ENCODE peak calls at places on chromosomes 13 and 19, in eight cellular contexts. O is IMR-90, H is astrocyte, S is prostate gland, W is uterus, G is cardiac muscle cell, R is left ventricle myocardium inferior, Z is psoas muscle. V is an unnamed sample.

GRCh38 chr13:40130871-40131636 is 475.6 kb downstream of the COG6 start:
- DNase-seq in O (no peak), R (no peak), S (no peak), W (peak), Z (no peak), G (peak), H (peak), V (no peak)

GRCh38 chr13:27375686-27376326 is 48.6 kb upstream of the GTF3A start:
- DNase-seq in O (peak), S (peak), R (peak), Z (peak), G (peak), H (peak), W (peak), V (peak)

GRCh38 chr13:111117289-111117688 is 2.2 kb downstream of the ARHGEF7 start:
- DNase-seq in H (no peak), O (no peak), W (no peak), G (no peak), Z (no peak), S (no peak), R (no peak), V (no peak)

GRCh38 chr19:6533746-6534418 is 3.1 kb downstream of the TNFSF9 start:
- DNase-seq in W (no peak), G (no peak), H (no peak), O (no peak), Z (no peak), S (no peak), R (no peak), V (no peak)

GRCh38 chr13:51258612-51259358 is 36.6 kb downstream of the FAM124A start:
- DNase-seq in W (no peak), H (no peak), G (no peak), R (no peak), Z (no peak), O (no peak), S (no peak), V (no peak)

GRCh38 chr19:1249298-1249989 is 1.1 kb downstream of the MIDN start:
- DNase-seq in G (peak), R (peak), W (peak), S (peak), O (peak), Z (peak), H (peak), V (peak)

GRCh38 chr19:5698635-5699422 is 8.7 kb downstream of the RPL36 start:
- DNase-seq in Z (no peak), R (no peak), W (no peak), G (no peak), S (no peak), O (no peak), H (no peak), V (no peak)

GRCh38 chr13:76829572-76830327 is 56.5 kb downstream of the KCTD12 start:
- DNase-seq in H (peak), Z (peak), W (peak), S (no peak), R (peak), O (no peak), G (peak), V (no peak)

GRCh38 chr13:59441596-59442280 is 722.0 kb downstream of the DIAPH3 start:
- DNase-seq in W (no peak), S (no peak), R (no peak), H (no peak), O (no peak), G (no peak), Z (no peak), V (no peak)

GRCh38 chr13:87128006-87128405 is 543.2 kb upstream of the SLITRK5 start:
- DNase-seq in Z (no peak), O (peak), W (no peak), R (no peak), H (peak), G (peak), S (no peak), V (no peak)

GRCh38 chr19:42345191-42345812 is 19.9 kb downstream of the MEGF8 start:
- DNase-seq in S (no peak), R (no peak), Z (no peak), G (peak), O (peak), H (no peak), W (no peak), V (no peak)

GRCh38 chr19:42344336-42344893 is 19.0 kb downstream of the MEGF8 start:
- DNase-seq in O (no peak), S (no peak), G (no peak), W (no peak), Z (no peak), H (no peak), R (no peak), V (no peak)

GRCh38 chr19:42348211-42348610 is 22.8 kb downstream of the MEGF8 start:
- DNase-seq in G (no peak), R (no peak), Z (no peak), H (no peak), S (no peak), O (no peak), W (no peak), V (no peak)

DNA sequence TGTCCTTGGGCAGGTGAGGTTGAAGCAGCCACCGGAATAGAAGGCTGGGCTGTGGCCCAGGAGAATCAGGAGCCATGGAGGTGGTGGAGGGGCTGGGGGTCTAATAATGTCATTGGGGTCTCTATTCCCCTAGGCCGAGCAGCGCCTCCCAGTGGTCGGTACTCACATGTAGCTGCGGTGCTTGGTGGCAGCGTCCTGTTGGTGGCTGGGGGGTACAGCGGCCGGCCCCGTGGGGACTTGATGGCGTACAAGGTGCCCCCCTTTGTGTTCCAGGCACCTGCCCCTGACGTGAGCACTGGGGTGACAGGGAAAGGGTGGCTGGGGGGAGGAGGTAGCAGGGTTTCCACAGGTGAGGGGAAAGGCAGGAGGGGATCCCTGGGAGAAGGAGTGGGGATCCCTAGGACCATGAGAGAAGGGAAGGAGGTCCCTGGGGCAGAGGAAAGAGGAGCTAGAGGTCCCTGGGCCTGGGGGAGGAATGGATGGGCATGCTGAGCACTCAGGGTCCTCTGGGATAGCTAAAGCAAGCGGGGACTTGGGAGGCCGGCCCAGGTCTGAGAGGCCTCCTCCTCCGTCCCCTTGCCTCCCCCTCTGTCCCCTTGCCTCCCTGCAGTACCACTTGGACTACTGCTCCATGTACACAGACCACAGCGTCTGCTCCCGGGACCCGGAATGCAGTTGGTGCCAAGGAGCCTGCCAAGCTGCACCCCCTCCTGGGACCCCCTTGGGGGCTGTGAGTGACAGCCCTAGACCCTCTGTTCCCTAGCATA is 18.1 kb downstream of the MEGF8 start:
- DNase-seq in W (no peak), Z (no peak), S (no peak), R (no peak), G (no peak), O (no peak), H (no peak), V (no peak)
- TF ChIP-seq CTCF in W (no peak), Z (no peak), S (no peak), R (no peak), G (no peak), O (peak), H (no peak), V (no peak)

GRCh38 chr19:47430041-47430802 is 10.9 kb upstream of the MEIS3 start:
- DNase-seq in G (peak), Z (no peak), R (no peak), S (peak), H (peak), O (peak), W (no peak), V (peak)

GRCh38 chr19:47427241-47428176 is 8.2 kb upstream of the MEIS3 start:
- DNase-seq in W (peak), O (peak), S (peak), R (peak), G (peak), Z (no peak), H (peak), V (peak)

GRCh38 chr19:47432091-47432490 is 12.8 kb upstream of the MEIS3 start:
- DNase-seq in S (no peak), O (no peak), R (no peak), H (no peak), Z (no peak), G (no peak), W (no peak), V (no peak)

GRCh38 chr19:47429140-47429793 is 9.9 kb upstream of the MEIS3 start:
- DNase-seq in S (no peak), W (no peak), H (no peak), O (no peak), G (no peak), R (no peak), Z (no peak), V (no peak)

DNA sequence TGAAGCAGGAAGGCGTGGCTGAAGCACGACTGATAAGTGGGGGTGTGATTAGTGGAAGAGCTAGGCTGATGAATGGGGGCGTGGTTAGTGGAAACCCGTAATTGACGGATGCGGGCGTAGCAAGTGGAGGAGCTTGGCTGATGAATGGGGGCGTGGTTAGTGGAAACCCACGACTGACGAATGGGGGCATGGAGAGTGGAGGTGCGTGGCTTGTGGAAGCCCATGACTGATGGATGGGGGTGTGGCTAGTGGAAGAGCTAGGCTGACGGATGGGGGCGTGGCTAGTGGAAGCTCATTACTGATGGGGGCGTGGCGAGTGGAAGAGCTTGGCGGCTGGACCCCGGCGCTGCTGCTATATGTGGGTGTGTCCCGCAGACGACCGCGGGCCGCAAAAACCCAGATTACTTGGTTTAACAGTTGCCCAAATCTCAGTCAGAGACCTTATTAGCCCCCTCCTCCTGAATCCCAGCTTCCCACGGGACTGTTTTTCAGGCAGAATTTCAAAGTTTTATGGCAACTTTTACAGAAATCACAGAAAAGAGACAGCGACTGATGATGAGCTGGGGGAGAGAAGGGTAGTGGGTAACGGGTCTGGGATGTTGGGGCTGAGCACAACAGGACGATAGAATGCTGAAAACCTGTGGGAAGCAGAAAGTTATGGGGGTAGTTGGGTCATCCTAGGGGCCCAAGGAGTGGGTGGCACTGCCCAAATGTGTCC is 9.0 kb upstream of the MEIS3 start:
- DNase-seq in R (peak), H (peak), W (peak), O (peak), S (peak), G (peak), Z (peak), V (peak)
- H3K4me3 ChIP-seq in R (peak), H (peak), W (no peak), O (peak), S (no peak), G (peak), Z (no peak), V (no peak)

DNA sequence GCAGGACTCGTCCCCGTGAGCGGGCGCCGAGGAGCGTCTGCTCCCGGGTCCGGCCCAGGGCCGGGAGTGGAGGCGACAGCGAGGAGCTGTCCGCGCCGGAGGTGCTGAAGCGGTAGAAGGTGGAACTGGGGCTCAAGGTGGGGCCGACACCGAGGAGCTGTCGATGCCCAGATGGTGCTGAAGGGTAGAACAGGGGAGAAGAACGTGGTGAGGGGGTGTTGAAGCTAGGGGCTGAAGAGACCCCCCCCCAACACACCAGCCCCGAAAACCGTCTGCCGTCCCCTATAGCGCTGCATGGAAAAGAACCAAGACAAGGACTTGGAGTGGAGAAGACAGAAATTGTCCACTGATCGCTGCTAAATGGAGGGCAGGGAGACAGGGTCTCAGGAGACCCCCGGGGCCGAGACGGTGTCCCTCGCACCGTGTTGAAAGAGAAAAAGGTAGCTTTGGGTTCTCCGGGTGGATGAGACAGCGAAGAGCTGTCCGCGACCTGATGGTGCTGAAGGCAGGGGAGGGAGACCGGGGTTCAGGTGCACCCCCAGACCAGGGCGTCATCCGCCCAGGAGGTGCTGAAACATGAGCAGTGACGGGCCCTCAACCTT is 7.1 kb upstream of the PDE4C start:
- DNase-seq in W (no peak), Z (peak), R (no peak), S (no peak), H (peak), G (peak), O (peak), V (no peak)
- TF ChIP-seq CTCF in W (no peak), Z (no peak), R (no peak), S (no peak), H (no peak), G (no peak), O (no peak), V (no peak)

DNA sequence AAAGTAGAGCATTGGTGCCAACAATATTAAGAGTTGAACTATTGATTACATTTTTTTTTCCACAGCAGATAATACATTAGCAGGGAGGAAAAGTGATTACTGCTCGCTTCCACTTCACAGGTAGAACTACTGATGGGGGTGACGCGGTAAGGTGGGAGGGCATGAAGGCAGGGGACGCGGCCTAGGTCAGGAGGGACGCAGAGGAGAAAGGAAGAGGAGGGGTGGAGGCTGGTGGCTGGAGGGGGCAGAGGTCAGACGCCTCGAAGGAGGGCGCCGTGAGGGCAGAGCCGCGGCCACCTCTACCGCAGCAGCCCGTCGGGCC is 287 bp upstream of the B3GLCT start:
- DNase-seq in R (no peak), S (no peak), G (no peak), W (no peak), H (no peak), O (no peak), Z (no peak), V (no peak)
- H3K4me3 ChIP-seq in R (peak), S (peak), G (peak), W (peak), H (peak), O (peak), Z (peak), V (peak)

GRCh38 chr13:36839981-36840380 is 21.0 kb downstream of the RFXAP start:
- DNase-seq in G (no peak), S (no peak), W (no peak), R (no peak), H (no peak), Z (no peak), O (no peak), V (no peak)

GRCh38 chr13:36839281-36839680 is 20.3 kb downstream of the RFXAP start:
- DNase-seq in W (no peak), R (no peak), S (no peak), G (no peak), Z (no peak), O (no peak), H (no peak), V (no peak)

GRCh38 chr13:36840718-36841250 is 21.8 kb downstream of the RFXAP start:
- DNase-seq in Z (no peak), O (no peak), G (no peak), R (no peak), W (no peak), H (no peak), S (no peak), V (no peak)

GRCh38 chr13:36837354-36838092 is 18.5 kb downstream of the RFXAP start:
- DNase-seq in G (no peak), W (no peak), R (no peak), Z (no peak), H (no peak), O (no peak), S (no peak), V (no peak)

DNA sequence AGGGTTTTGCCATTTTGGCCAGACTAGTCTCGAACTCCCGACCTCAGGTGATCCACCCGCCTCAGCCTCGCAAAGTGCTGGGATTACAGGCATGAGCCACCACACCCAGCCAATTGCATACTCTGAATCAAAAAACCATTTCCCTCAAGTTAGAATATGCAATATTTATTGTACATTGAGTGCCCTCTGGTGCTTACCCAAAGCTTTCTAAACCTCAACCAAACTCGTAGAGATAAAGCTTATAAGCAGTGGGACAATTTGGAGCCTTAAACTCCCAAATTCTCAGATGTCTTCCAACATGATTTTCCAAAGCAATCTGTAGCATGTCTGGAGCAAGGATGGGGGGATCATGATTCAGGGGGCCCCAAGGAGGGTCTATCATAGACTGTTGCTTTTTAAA is 22.4 kb downstream of the RFXAP start:
- DNase-seq in H (no peak), W (no peak), S (no peak), Z (no peak), O (no peak), G (peak), R (no peak), V (no peak)
- TF ChIP-seq CTCF in H (no peak), W (no peak), S (no peak), Z (no peak), O (peak), G (no peak), R (no peak), V (no peak)

GRCh38 chr19:49389406-49389805 is 1.4 kb downstream of the KASH5 start:
- DNase-seq in W (no peak), S (no peak), R (no peak), G (no peak), H (no peak), O (no peak), Z (no peak), V (no peak)

GRCh38 chr19:49390131-49390977 is 2.3 kb downstream of the KASH5 start:
- DNase-seq in R (no peak), Z (no peak), W (no peak), G (no peak), O (no peak), S (no peak), H (no peak), V (no peak)

GRCh38 chr19:49391581-49392399 is 3.7 kb downstream of the KASH5 start:
- DNase-seq in O (peak), G (peak), S (peak), W (peak), Z (peak), H (peak), R (peak), V (peak)

GRCh38 chr19:49393871-49394270 is 5.8 kb downstream of the KASH5 start:
- DNase-seq in O (no peak), H (no peak), G (no peak), S (no peak), W (no peak), Z (no peak), R (no peak), V (no peak)

DNA sequence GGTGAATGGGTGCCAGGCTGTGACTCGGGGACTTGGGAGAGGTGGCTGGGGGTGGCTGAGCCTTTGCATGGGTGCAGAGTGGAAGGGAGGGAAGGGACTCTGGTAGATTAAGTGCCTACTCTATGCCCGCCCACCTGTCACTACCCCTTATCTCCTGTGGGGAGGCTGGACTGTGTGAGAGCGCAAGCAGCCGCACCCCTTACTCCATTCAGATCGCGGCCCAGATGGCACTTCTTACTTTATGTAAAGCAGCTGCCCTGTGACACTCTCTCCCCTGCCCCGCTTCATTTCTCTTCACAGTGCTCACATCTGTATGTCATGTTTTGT is 2.9 kb downstream of the KASH5 start:
- DNase-seq in H (no peak), R (no peak), O (no peak), W (no peak), Z (no peak), G (no peak), S (no peak), V (no peak)
- H3K4me3 ChIP-seq in H (no peak), R (no peak), O (no peak), W (no peak), Z (no peak), G (no peak), S (no peak), V (no peak)

GRCh38 chr13:43195112-43195511 is 171.7 kb downstream of the DNAJC15 start:
- DNase-seq in Z (no peak), S (no peak), O (no peak), W (no peak), R (no peak), H (no peak), G (no peak), V (no peak)

GRCh38 chr13:43196750-43197149 is 173.4 kb downstream of the DNAJC15 start:
- DNase-seq in W (no peak), H (no peak), Z (no peak), G (no peak), S (no peak), R (no peak), O (no peak), V (no peak)

GRCh38 chr13:43196171-43196611 is 172.8 kb downstream of the DNAJC15 start:
- DNase-seq in W (peak), G (peak), O (peak), R (peak), Z (peak), S (no peak), H (no peak), V (no peak)

GRCh38 chr13:43193789-43194188 is 170.4 kb downstream of the DNAJC15 start:
- DNase-seq in H (no peak), R (no peak), S (no peak), G (no peak), O (no peak), W (no peak), Z (no peak), V (no peak)

GRCh38 chr13:43195551-43195950 is 172.2 kb downstream of the DNAJC15 start:
- DNase-seq in R (no peak), W (no peak), O (no peak), Z (no peak), S (no peak), H (no peak), G (no peak), V (no peak)
- TF ChIP-seq CTCF in R (no peak), W (no peak), O (peak), Z (no peak), S (no peak), H (no peak), G (peak), V (no peak)

V was measured in lung.